ENCODE peak calls at places on chromosome 20, in eight cellular contexts. A is body of pancreas, I is WERI-Rb-1, J is sigmoid colon, F is AG04450, C is mesendoderm, H is left ventricle myocardium inferior, N is heart right ventricle. O is an unnamed sample. For H3K27me3, the result is how much of the 10 kb centered on the place peaks cover.

GRCh38 chr20:63947638-63948456 is 8.4 kb downstream of the UCKL1 start:
- DNase-seq in A (no peak), I (no peak), J (peak), F (no peak), C (no peak), H (no peak), N (peak), O (peak)

GRCh38 chr20:1317545-1318255 is 11.2 kb downstream of the SDCBP2 start:
- DNase-seq in A (no peak), I (no peak), J (no peak), F (no peak), C (no peak), H (no peak), N (no peak), O (no peak)

GRCh38 chr20:46455729-46456128 is 49.3 kb upstream of the ELMO2 start:
- DNase-seq in A (no peak), I (no peak), J (no peak), F (no peak), C (no peak), H (no peak), N (no peak), O (no peak)

GRCh38 chr20:29119141-29119540 is 2138.3 kb upstream of the DEFB115 start:
- DNase-seq in A (no peak), I (no peak), J (no peak), F (no peak), C (no peak), H (no peak), N (no peak), O (peak)

GRCh38 chr20:1867495-1868260 is 27.5 kb upstream of the SIRPA start:
- DNase-seq in A (no peak), I (no peak), J (no peak), F (no peak), C (no peak), H (no peak), N (no peak), O (no peak)

GRCh38 chr20:36604952-36605308 is 649 bp upstream of the RAB5IF start:
- DNase-seq in A (peak), I (no peak), J (peak), F (no peak), C (no peak), H (peak), N (peak), O (peak)

GRCh38 chr20:49563015-49563980 is 4.6 kb downstream of the PTGIS start:
- DNase-seq in A (no peak), I (no peak), J (peak), F (no peak), C (no peak), H (no peak), N (no peak), O (no peak)

GRCh38 chr20:17565164-17565845 is 4.6 kb upstream of the DSTN start:
- DNase-seq in A (no peak), I (no peak), J (no peak), F (no peak), C (no peak), H (no peak), N (no peak), O (no peak)

GRCh38 chr20:35598899-35599775 is 16.5 kb upstream of the SPAG4 start:
- DNase-seq in A (peak), I (no peak), J (peak), F (no peak), C (no peak), H (no peak), N (no peak), O (no peak)

GRCh38 chr20:64242003-64242796 is 13.3 kb upstream of the PCMTD2 start:
- DNase-seq in A (no peak), I (no peak), J (no peak), F (no peak), C (no peak), H (no peak), N (no peak), O (no peak)

GRCh38 chr20:47748851-47749250 is 36.4 kb downstream of the SULF2 start:
- DNase-seq in A (no peak), I (no peak), J (no peak), F (no peak), C (no peak), H (no peak), N (no peak), O (no peak)

GRCh38 chr20:25437153-25437581 is 29.7 kb downstream of the GINS1 start:
- DNase-seq in A (no peak), I (no peak), J (no peak), F (no peak), C (peak), H (no peak), N (no peak), O (no peak)

GRCh38 chr20:32247957-32248497 is 29.4 kb upstream of the KIF3B start:
- DNase-seq in A (no peak), I (no peak), J (no peak), F (no peak), C (no peak), H (no peak), N (no peak), O (no peak)

GRCh38 chr20:2333821-2334220 is 38.0 kb downstream of the TGM3 start:
- DNase-seq in A (no peak), I (no peak), J (no peak), F (no peak), C (no peak), H (no peak), N (no peak), O (no peak)

GRCh38 chr20:20360464-20360863 is 7.4 kb upstream of the INSM1 start:
- DNase-seq in A (peak), I (peak), J (no peak), F (peak), C (peak), H (no peak), N (no peak), O (peak)

GRCh38 chr20:6769953-6770831 is 2.7 kb downstream of the BMP2 start:
- DNase-seq in A (peak), I (no peak), J (peak), F (no peak), C (peak), H (peak), N (peak), O (peak)

GRCh38 chr20:56788671-56789610 is 159.8 kb downstream of the TFAP2C start:
- DNase-seq in A (no peak), I (no peak), J (no peak), F (no peak), C (no peak), H (no peak), N (no peak), O (no peak)

GRCh38 chr20:41533537-41534136 is 84.5 kb downstream of the CHD6 start:
- DNase-seq in A (no peak), I (no peak), J (no peak), F (no peak), C (no peak), H (no peak), N (no peak), O (no peak)

GRCh38 chr20:32457476-32457986 is 99.4 kb downstream of the ASXL1 start:
- DNase-seq in A (peak), I (peak), J (peak), F (no peak), C (peak), H (peak), N (peak), O (peak)

GRCh38 chr20:20665200-20665599 is 47.2 kb downstream of the RALGAPA2 start:
- DNase-seq in A (no peak), I (no peak), J (no peak), F (no peak), C (no peak), H (no peak), N (no peak), O (no peak)

GRCh38 chr20:15930324-15931305 is 642.6 kb downstream of the KIF16B start:
- DNase-seq in A (no peak), I (no peak), J (no peak), F (peak), C (peak), H (no peak), N (no peak), O (no peak)

GRCh38 chr20:45826381-45827019 is 612 bp downstream of the TNNC2 start:
- DNase-seq in A (no peak), I (peak), J (no peak), F (no peak), C (peak), H (no peak), N (peak), O (peak)

GRCh38 chr20:1299522-1299921 is 29.4 kb downstream of the SDCBP2 start:
- DNase-seq in A (no peak), I (peak), J (peak), F (no peak), C (peak), H (no peak), N (no peak), O (no peak)

GRCh38 chr20:17169575-17170136 is 57.2 kb upstream of the PCSK2 start:
- DNase-seq in A (no peak), I (no peak), J (no peak), F (no peak), C (no peak), H (no peak), N (no peak), O (no peak)

GRCh38 chr20:57006411-57007170 is 259.9 kb downstream of the BMP7 start:
- DNase-seq in A (no peak), I (no peak), J (no peak), F (no peak), C (peak), H (no peak), N (no peak), O (no peak)

GRCh38 chr20:35828434-35828833 is 56.6 kb downstream of the PHF20 start:
- DNase-seq in A (peak), I (peak), J (no peak), F (no peak), C (no peak), H (peak), N (peak), O (peak)

GRCh38 chr20:341682-342081 is 5.2 kb upstream of the NRSN2 start:
- DNase-seq in A (no peak), I (no peak), J (no peak), F (no peak), C (peak), H (no peak), N (no peak), O (no peak)

GRCh38 chr20:31257364-31257763 is at the start of gene DEFB115:
- DNase-seq in A (no peak), I (no peak), J (no peak), F (no peak), C (no peak), H (no peak), N (no peak), O (no peak)

GRCh38 chr20:59428441-59429205 is 128.2 kb downstream of the EDN3 start:
- DNase-seq in A (no peak), I (no peak), J (no peak), F (no peak), C (peak), H (no peak), N (no peak), O (no peak)
- H3K27me3 ChIP-seq in A (under half), I (under half), J (under half), F (under half), C (under half), H (half or more), N (under half), O (under half)

GRCh38 chr20:62752671-62753501 is 43.4 kb upstream of the MRGBP start:
- DNase-seq in A (peak), I (no peak), J (no peak), F (peak), C (no peak), H (peak), N (peak), O (peak)
- H3K27ac ChIP-seq in A (no peak), I (peak), J (peak), F (no peak), C (no peak), H (no peak), N (no peak), O (no peak)

GRCh38 chr20:50932016-50932338 is 740 bp upstream of the ADNP start:
- DNase-seq in A (no peak), I (no peak), J (no peak), F (no peak), C (no peak), H (no peak), N (no peak), O (no peak)
- H3K4me3 ChIP-seq in A (no peak), I (no peak), J (peak), F (peak), C (no peak), H (peak), N (peak), O (peak)

GRCh38 chr20:22532598-22532997 is 51.8 kb downstream of the FOXA2 start:
- DNase-seq in A (no peak), I (no peak), J (no peak), F (no peak), C (no peak), H (no peak), N (no peak), O (no peak)
- H3K27me3 ChIP-seq in A (under half), I (under half), J (under half), F (under half), C (under half), H (under half), N (under half), O (under half)

GRCh38 chr20:38447931-38448675 is 13.0 kb upstream of the SNHG17 start:
- DNase-seq in A (no peak), I (no peak), J (no peak), F (no peak), C (peak), H (no peak), N (no peak), O (no peak)

GRCh38 chr20:38445402-38445801 is 10.3 kb upstream of the SNHG17 start:
- DNase-seq in A (no peak), I (no peak), J (no peak), F (no peak), C (no peak), H (no peak), N (no peak), O (no peak)

GRCh38 chr20:38447251-38447661 is 12.1 kb upstream of the SNHG17 start:
- DNase-seq in A (no peak), I (no peak), J (no peak), F (no peak), C (no peak), H (no peak), N (no peak), O (no peak)

GRCh38 chr20:38446441-38447209 is 11.5 kb upstream of the SNHG17 start:
- DNase-seq in A (peak), I (peak), J (peak), F (peak), C (peak), H (peak), N (peak), O (peak)

DNA sequence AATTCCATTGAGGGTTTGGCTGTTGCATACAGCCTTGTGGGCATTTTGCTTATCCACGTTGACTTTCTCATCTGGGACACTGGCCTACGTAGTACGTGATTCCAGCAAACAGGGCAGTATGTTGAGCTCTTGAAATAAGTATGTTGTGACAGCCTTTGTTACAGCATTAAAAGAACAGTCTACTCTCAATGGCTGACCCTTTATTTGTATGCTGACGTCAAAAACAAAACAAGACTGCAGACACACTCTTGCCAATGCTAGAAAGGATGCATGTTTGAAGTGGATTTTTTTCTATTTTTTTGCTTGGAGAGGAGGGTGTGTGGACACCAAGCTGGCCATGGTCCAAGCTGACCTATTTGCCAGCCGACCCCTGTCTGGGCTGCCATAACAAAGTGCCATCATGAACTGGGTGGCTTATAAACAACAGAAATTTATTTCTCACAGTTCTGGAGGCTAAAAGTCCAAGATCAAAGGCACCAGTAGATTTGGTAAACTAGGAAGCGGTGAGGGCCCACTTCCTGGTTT is 10.8 kb upstream of the SNHG17 start:
- DNase-seq in A (no peak), I (no peak), J (no peak), F (no peak), C (no peak), H (no peak), N (no peak), O (no peak)
- H3K27ac ChIP-seq in A (no peak), I (no peak), J (peak), F (no peak), C (no peak), H (peak), N (peak), O (no peak)

GRCh38 chr20:34216382-34216742 is 24.9 kb upstream of the ASIP start:
- DNase-seq in A (no peak), I (no peak), J (no peak), F (no peak), C (no peak), H (no peak), N (no peak), O (no peak)

GRCh38 chr20:34211591-34211990 is 29.6 kb upstream of the ASIP start:
- DNase-seq in A (no peak), I (no peak), J (no peak), F (no peak), C (no peak), H (no peak), N (no peak), O (no peak)

GRCh38 chr20:34220581-34220980 is 20.6 kb upstream of the ASIP start:
- DNase-seq in A (no peak), I (no peak), J (no peak), F (no peak), C (no peak), H (no peak), N (no peak), O (no peak)

GRCh38 chr20:34213213-34213612 is 28.0 kb upstream of the ASIP start:
- DNase-seq in A (no peak), I (no peak), J (no peak), F (no peak), C (no peak), H (no peak), N (no peak), O (no peak)

GRCh38 chr20:34215711-34216381 is 25.4 kb upstream of the ASIP start:
- DNase-seq in A (peak), I (peak), J (peak), F (peak), C (peak), H (peak), N (peak), O (peak)
- H3K4me3 ChIP-seq in A (no peak), I (peak), J (peak), F (peak), C (no peak), H (peak), N (peak), O (peak)